ENCODE peak calls at places on chromosomes 5 and 9, in seven cellular contexts. One of them, this sample, is unnamed.

GRCh38 chr9:4375424-4376195 is 75.7 kb upstream of the GLIS3 start:
- DNase-seq in GM23338: peak
- DNase-seq in heart left ventricle: no peak
- DNase-seq in psoas muscle: no peak
- DNase-seq in stomach: no peak
- DNase-seq in adrenal gland: no peak
- DNase-seq in IMR-90: peak
- DNase-seq in this sample: peak

GRCh38 chr9:89149726-89150125 is 28.9 kb downstream of the SHC3 start:
- DNase-seq in GM23338: no peak
- DNase-seq in heart left ventricle: no peak
- DNase-seq in psoas muscle: no peak
- DNase-seq in stomach: no peak
- DNase-seq in adrenal gland: peak
- DNase-seq in IMR-90: peak
- DNase-seq in this sample: peak

GRCh38 chr5:96816430-96816939 is 8.7 kb upstream of the ERAP1 start:
- DNase-seq in GM23338: peak
- DNase-seq in heart left ventricle: no peak
- DNase-seq in psoas muscle: no peak
- DNase-seq in stomach: no peak
- DNase-seq in adrenal gland: no peak
- DNase-seq in IMR-90: no peak
- DNase-seq in this sample: no peak

GRCh38 chr9:70006299-70006698 is 37.3 kb upstream of the MAMDC2 start:
- DNase-seq in GM23338: no peak
- DNase-seq in heart left ventricle: no peak
- DNase-seq in psoas muscle: no peak
- DNase-seq in stomach: no peak
- DNase-seq in adrenal gland: no peak
- DNase-seq in IMR-90: peak
- DNase-seq in this sample: peak

GRCh38 chr9:6272229-6272597 is 56.0 kb upstream of the TPD52L3 start:
- DNase-seq in GM23338: no peak
- DNase-seq in heart left ventricle: peak
- DNase-seq in psoas muscle: no peak
- DNase-seq in stomach: peak
- DNase-seq in adrenal gland: peak
- DNase-seq in IMR-90: peak
- DNase-seq in this sample: peak

GRCh38 chr9:37271679-37272078 is 150.8 kb upstream of the GRHPR start:
- DNase-seq in GM23338: no peak
- DNase-seq in heart left ventricle: no peak
- DNase-seq in psoas muscle: no peak
- DNase-seq in stomach: no peak
- DNase-seq in adrenal gland: peak
- DNase-seq in IMR-90: peak
- DNase-seq in this sample: no peak

GRCh38 chr5:135491038-135491551 is 38.9 kb upstream of the TIFAB start:
- DNase-seq in GM23338: peak
- DNase-seq in heart left ventricle: no peak
- DNase-seq in psoas muscle: no peak
- DNase-seq in stomach: no peak
- DNase-seq in adrenal gland: no peak
- DNase-seq in IMR-90: no peak
- DNase-seq in this sample: no peak

GRCh38 chr5:154541553-154541952 is 63.5 kb upstream of the HAND1 start:
- DNase-seq in GM23338: peak
- DNase-seq in heart left ventricle: no peak
- DNase-seq in psoas muscle: no peak
- DNase-seq in stomach: no peak
- DNase-seq in adrenal gland: no peak
- DNase-seq in IMR-90: no peak
- DNase-seq in this sample: no peak

GRCh38 chr5:7208911-7209310 is 187.0 kb upstream of the ADCY2 start:
- DNase-seq in GM23338: no peak
- DNase-seq in heart left ventricle: no peak
- DNase-seq in psoas muscle: peak
- DNase-seq in stomach: no peak
- DNase-seq in adrenal gland: no peak
- DNase-seq in IMR-90: no peak
- DNase-seq in this sample: no peak

GRCh38 chr5:98031496-98031895 is 742.0 kb upstream of the RGMB start:
- DNase-seq in GM23338: no peak
- DNase-seq in heart left ventricle: no peak
- DNase-seq in psoas muscle: no peak
- DNase-seq in stomach: no peak
- DNase-seq in adrenal gland: no peak
- DNase-seq in IMR-90: no peak
- DNase-seq in this sample: no peak

GRCh38 chr9:127451681-127452480 is 571 bp downstream of the LRSAM1 start:
- DNase-seq in GM23338: peak
- DNase-seq in heart left ventricle: peak
- DNase-seq in psoas muscle: peak
- DNase-seq in stomach: peak
- DNase-seq in adrenal gland: peak
- DNase-seq in IMR-90: peak
- DNase-seq in this sample: no peak

GRCh38 chr9:134626576-134627416 is 14.8 kb upstream of the COL5A1 start:
- DNase-seq in GM23338: no peak
- DNase-seq in heart left ventricle: no peak
- DNase-seq in psoas muscle: no peak
- DNase-seq in stomach: no peak
- DNase-seq in adrenal gland: peak
- DNase-seq in IMR-90: peak
- DNase-seq in this sample: peak

GRCh38 chr5:44440186-44440585 is 51.0 kb upstream of the FGF10 start:
- DNase-seq in GM23338: no peak
- DNase-seq in heart left ventricle: no peak
- DNase-seq in psoas muscle: no peak
- DNase-seq in stomach: no peak
- DNase-seq in adrenal gland: no peak
- DNase-seq in IMR-90: no peak
- DNase-seq in this sample: no peak

GRCh38 chr9:79028101-79028500 is 543.7 kb upstream of the TLE4 start:
- DNase-seq in GM23338: no peak
- DNase-seq in heart left ventricle: no peak
- DNase-seq in psoas muscle: no peak
- DNase-seq in stomach: no peak
- DNase-seq in adrenal gland: no peak
- DNase-seq in IMR-90: peak
- DNase-seq in this sample: peak

GRCh38 chr5:154221371-154221896 is 30.9 kb downstream of the GALNT10 start:
- DNase-seq in GM23338: peak
- DNase-seq in heart left ventricle: peak
- DNase-seq in psoas muscle: peak
- DNase-seq in stomach: no peak
- DNase-seq in adrenal gland: peak
- DNase-seq in IMR-90: peak
- DNase-seq in this sample: peak

GRCh38 chr5:157177935-157178334 is 2.7 kb upstream of the ITK start:
- DNase-seq in GM23338: no peak
- DNase-seq in heart left ventricle: no peak
- DNase-seq in psoas muscle: no peak
- DNase-seq in stomach: no peak
- DNase-seq in adrenal gland: peak
- DNase-seq in IMR-90: no peak
- DNase-seq in this sample: no peak

GRCh38 chr5:74250304-74251102 is 390.0 kb downstream of the ENC1 start:
- DNase-seq in GM23338: no peak
- DNase-seq in heart left ventricle: no peak
- DNase-seq in psoas muscle: no peak
- DNase-seq in stomach: no peak
- DNase-seq in adrenal gland: no peak
- DNase-seq in IMR-90: no peak
- DNase-seq in this sample: no peak

GRCh38 chr9:113738898-113739604 is 137.1 kb upstream of the ZNF618 start:
- DNase-seq in GM23338: peak
- DNase-seq in heart left ventricle: no peak
- DNase-seq in psoas muscle: no peak
- DNase-seq in stomach: no peak
- DNase-seq in adrenal gland: no peak
- DNase-seq in IMR-90: no peak
- DNase-seq in this sample: no peak

GRCh38 chr5:132663771-132664695 is 6.1 kb downstream of the IL13 start:
- DNase-seq in GM23338: no peak
- DNase-seq in heart left ventricle: no peak
- DNase-seq in psoas muscle: no peak
- DNase-seq in stomach: peak
- DNase-seq in adrenal gland: no peak
- DNase-seq in IMR-90: no peak
- DNase-seq in this sample: no peak

GRCh38 chr9:121861501-121862180 is 210.2 kb downstream of the DAB2IP start:
- DNase-seq in GM23338: peak
- DNase-seq in heart left ventricle: peak
- DNase-seq in psoas muscle: peak
- DNase-seq in stomach: peak
- DNase-seq in adrenal gland: peak
- DNase-seq in IMR-90: no peak
- DNase-seq in this sample: no peak

GRCh38 chr5:66469684-66470083 is 126.5 kb upstream of the MAST4 start:
- DNase-seq in GM23338: peak
- DNase-seq in heart left ventricle: no peak
- DNase-seq in psoas muscle: no peak
- DNase-seq in stomach: no peak
- DNase-seq in adrenal gland: no peak
- DNase-seq in IMR-90: no peak
- DNase-seq in this sample: no peak

GRCh38 chr9:123946257-123946855 is 16.4 kb upstream of the DENND1A start:
- DNase-seq in GM23338: no peak
- DNase-seq in heart left ventricle: no peak
- DNase-seq in psoas muscle: no peak
- DNase-seq in stomach: no peak
- DNase-seq in adrenal gland: no peak
- DNase-seq in IMR-90: no peak
- DNase-seq in this sample: no peak

GRCh38 chr9:108043585-108043984 is 554.0 kb upstream of the KLF4 start:
- DNase-seq in GM23338: no peak
- DNase-seq in heart left ventricle: no peak
- DNase-seq in psoas muscle: no peak
- DNase-seq in stomach: no peak
- DNase-seq in adrenal gland: no peak
- DNase-seq in IMR-90: no peak
- DNase-seq in this sample: no peak

GRCh38 chr5:163460562-163461176 is at the start of gene HMMR:
- DNase-seq in GM23338: peak
- DNase-seq in heart left ventricle: no peak
- DNase-seq in psoas muscle: no peak
- DNase-seq in stomach: no peak
- DNase-seq in adrenal gland: no peak
- DNase-seq in IMR-90: peak
- DNase-seq in this sample: no peak

GRCh38 chr5:78958672-78959410 is 26.3 kb downstream of the ARSB start:
- DNase-seq in GM23338: no peak
- DNase-seq in heart left ventricle: no peak
- DNase-seq in psoas muscle: no peak
- DNase-seq in stomach: no peak
- DNase-seq in adrenal gland: no peak
- DNase-seq in IMR-90: no peak
- DNase-seq in this sample: no peak

GRCh38 chr5:14017904-14018303 is 73.4 kb upstream of the DNAH5 start:
- DNase-seq in GM23338: no peak
- DNase-seq in heart left ventricle: no peak
- DNase-seq in psoas muscle: no peak
- DNase-seq in stomach: no peak
- DNase-seq in adrenal gland: no peak
- DNase-seq in IMR-90: no peak
- DNase-seq in this sample: no peak

GRCh38 chr9:81083062-81083461 is 606.3 kb downstream of the TLE1 start:
- DNase-seq in GM23338: peak
- DNase-seq in heart left ventricle: no peak
- DNase-seq in psoas muscle: no peak
- DNase-seq in stomach: no peak
- DNase-seq in adrenal gland: peak
- DNase-seq in IMR-90: peak
- DNase-seq in this sample: no peak

GRCh38 chr5:139746691-139747582 is 48.7 kb upstream of the PSD2 start:
- DNase-seq in GM23338: peak
- DNase-seq in heart left ventricle: no peak
- DNase-seq in psoas muscle: peak
- DNase-seq in stomach: peak
- DNase-seq in adrenal gland: no peak
- DNase-seq in IMR-90: peak
- DNase-seq in this sample: no peak
- TF ChIP-seq CTCF in GM23338: no peak
- TF ChIP-seq CTCF in heart left ventricle: no peak
- TF ChIP-seq CTCF in psoas muscle: no peak
- TF ChIP-seq CTCF in stomach: no peak
- TF ChIP-seq CTCF in adrenal gland: no peak
- TF ChIP-seq CTCF in IMR-90: no peak
- TF ChIP-seq CTCF in this sample: no peak

DNA sequence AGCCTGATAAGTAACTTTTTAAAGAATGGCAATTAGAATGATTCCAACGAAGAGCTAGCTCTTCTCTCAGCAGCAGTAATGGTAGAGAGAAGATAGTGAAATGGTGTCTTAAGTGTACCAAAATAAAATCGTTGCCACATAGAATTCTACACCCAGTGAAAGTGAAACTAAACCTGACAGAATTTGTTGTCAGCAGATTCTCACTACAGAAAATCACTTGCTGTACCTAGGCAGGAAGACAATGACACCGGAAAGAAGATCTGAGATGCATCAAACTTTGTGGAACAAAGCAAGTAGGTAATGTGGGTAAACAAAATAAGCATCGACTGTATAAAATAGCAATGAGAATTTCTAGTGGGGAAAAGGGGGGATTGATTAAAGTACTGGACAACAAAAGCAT is 20.7 kb upstream of the EBF1 start:
- DNase-seq in GM23338: no peak
- DNase-seq in heart left ventricle: no peak
- DNase-seq in psoas muscle: no peak
- DNase-seq in stomach: no peak
- DNase-seq in adrenal gland: no peak
- DNase-seq in IMR-90: no peak
- DNase-seq in this sample: no peak
- H3K4me3 ChIP-seq in GM23338: no peak
- H3K4me3 ChIP-seq in heart left ventricle: peak
- H3K4me3 ChIP-seq in psoas muscle: no peak
- H3K4me3 ChIP-seq in stomach: no peak
- H3K4me3 ChIP-seq in adrenal gland: no peak
- H3K4me3 ChIP-seq in IMR-90: peak
- H3K4me3 ChIP-seq in this sample: no peak

DNA sequence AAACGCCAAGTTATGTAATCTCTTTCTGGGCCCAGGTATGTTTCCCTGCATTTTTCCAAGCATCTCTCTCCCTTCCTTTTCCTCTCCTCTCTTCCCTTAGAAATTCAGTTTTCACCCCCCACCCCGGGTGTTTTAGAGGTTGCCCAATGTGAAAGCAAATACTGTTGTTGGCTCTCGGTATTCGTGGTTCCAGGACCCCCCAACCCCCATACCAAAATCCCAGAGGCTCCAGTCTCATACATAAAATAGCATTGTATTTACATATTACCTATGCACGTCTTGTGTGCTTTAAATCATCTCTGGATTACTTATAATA is 48.8 kb downstream of the ACER2 start:
- DNase-seq in GM23338: no peak
- DNase-seq in heart left ventricle: no peak
- DNase-seq in psoas muscle: no peak
- DNase-seq in stomach: no peak
- DNase-seq in adrenal gland: peak
- DNase-seq in IMR-90: no peak
- DNase-seq in this sample: no peak
- TF ChIP-seq CTCF in GM23338: no peak
- TF ChIP-seq CTCF in heart left ventricle: peak
- TF ChIP-seq CTCF in psoas muscle: no peak
- TF ChIP-seq CTCF in stomach: no peak
- TF ChIP-seq CTCF in adrenal gland: no peak
- TF ChIP-seq CTCF in IMR-90: no peak
- TF ChIP-seq CTCF in this sample: no peak

GRCh38 chr9:120514599-120514854 is 65.4 kb downstream of the CDK5RAP2 start:
- DNase-seq in GM23338: no peak
- DNase-seq in heart left ventricle: no peak
- DNase-seq in psoas muscle: no peak
- DNase-seq in stomach: no peak
- DNase-seq in adrenal gland: no peak
- DNase-seq in IMR-90: no peak
- DNase-seq in this sample: no peak
- H3K4me3 ChIP-seq in GM23338: no peak
- H3K4me3 ChIP-seq in heart left ventricle: no peak
- H3K4me3 ChIP-seq in psoas muscle: no peak
- H3K4me3 ChIP-seq in stomach: no peak
- H3K4me3 ChIP-seq in adrenal gland: no peak
- H3K4me3 ChIP-seq in IMR-90: no peak
- H3K4me3 ChIP-seq in this sample: no peak